ENCODE peak calls at places on chromosomes 4 and X, in six cellular contexts. I is activated T-helper 1 cell treated with anti-CD3 and anti-CD28 coated beads, Interleukin-2, amount 50 U/mL, for 16 hours; P is NCI-H1436; J is HEK293T; O is activated T-cell treated with anti-CD3 and anti-CD28 coated beads, Interleukin-2, amount 50 U/mL, for 72 hours; T is fibroblast of mammary gland. D is an unnamed sample.

GRCh38 chrX:109797311-109797975 is 64.4 kb upstream of the ACSL4 start:
- DNase-seq in I (no peak), P (no peak), J (no peak), O (no peak), T (no peak), D (no peak)

GRCh38 chrX:15150578-15150977 is 119.3 kb downstream of the ASB9 start:
- DNase-seq in I (no peak), P (no peak), J (no peak), O (no peak), T (no peak), D (no peak)

GRCh38 chr4:150960079-150960478 is 55.0 kb downstream of the LRBA start:
- DNase-seq in I (no peak), P (no peak), J (peak; percentile 23), O (no peak), T (peak; percentile 62), D (no peak)

GRCh38 chr4:37685726-37686372 is 327 bp downstream of the RELL1 start:
- DNase-seq in I (peak; percentile 18), P (no peak), J (peak; percentile 13), O (peak; percentile 61), T (no peak), D (peak; percentile 23)

GRCh38 chr4:36024901-36025610 is 219.3 kb downstream of the ARAP2 start:
- DNase-seq in I (no peak), P (no peak), J (no peak), O (no peak), T (no peak), D (no peak)

GRCh38 chrX:9368262-9368661 is 96.6 kb upstream of the TBL1X start:
- DNase-seq in I (no peak), P (no peak), J (no peak), O (no peak), T (no peak), D (no peak)

GRCh38 chrX:46722742-46723568 is 36.0 kb downstream of the SLC9A7 start:
- DNase-seq in I (no peak), P (no peak), J (no peak), O (no peak), T (peak; percentile 35), D (no peak)

GRCh38 chrX:104270916-104271512 is 16.3 kb upstream of the ESX1 start:
- DNase-seq in I (no peak), P (peak; percentile 2), J (peak; percentile 75), O (peak; percentile 33), T (peak; percentile 42), D (peak; percentile 23)

GRCh38 chr4:6502147-6502546 is 29.7 kb upstream of the PPP2R2C start:
- DNase-seq in I (no peak), P (no peak), J (no peak), O (no peak), T (no peak), D (no peak)

GRCh38 chrX:25014366-25014838 is 1.4 kb downstream of the ARX start:
- DNase-seq in I (no peak), P (no peak), J (no peak), O (no peak), T (no peak), D (no peak)

GRCh38 chr4:129218355-129218754 is 122.4 kb downstream of the C4orf33 start:
- DNase-seq in I (no peak), P (peak; percentile 63), J (peak; percentile 36), O (no peak), T (peak; percentile 31), D (no peak)

GRCh38 chrX:115690554-115691216 is 129.7 kb downstream of the PLS3 start:
- DNase-seq in I (no peak), P (peak; percentile 79), J (peak; percentile 74), O (peak; percentile 50), T (peak; percentile 85), D (peak; percentile 35)

GRCh38 chrX:51336584-51336983 is 4.0 kb downstream of the NUDT10 start:
- DNase-seq in I (no peak), P (no peak), J (peak; percentile 52), O (peak; percentile 26), T (peak; percentile 57), D (peak; percentile 16)

GRCh38 chr4:26936284-26937065 is 75.8 kb downstream of the STIM2 start:
- DNase-seq in I (no peak), P (no peak), J (no peak), O (no peak), T (peak; percentile 54), D (no peak)

GRCh38 chrX:36898301-36898700 is 109.9 kb upstream of the FAM47C start:
- DNase-seq in I (no peak), P (no peak), J (peak; percentile 20), O (no peak), T (peak; percentile 7), D (no peak)

GRCh38 chr4:16516796-16517413 is 290.6 kb upstream of the TAPT1 start:
- DNase-seq in I (no peak), P (no peak), J (no peak), O (no peak), T (peak; percentile 80), D (no peak)

GRCh38 chr4:178165909-178166308 is 723.7 kb upstream of the AGA start:
- DNase-seq in I (no peak), P (no peak), J (no peak), O (no peak), T (no peak), D (no peak)

GRCh38 chrX:65874765-65875164 is 165.1 kb downstream of the VSIG4 start:
- DNase-seq in I (no peak), P (no peak), J (no peak), O (no peak), T (no peak), D (no peak)

GRCh38 chr4:76459291-76459723 is 24.3 kb downstream of the SHROOM3 start:
- DNase-seq in I (no peak), P (no peak), J (no peak), O (no peak), T (peak; percentile 5), D (no peak)

GRCh38 chr4:132284910-132285426 is 864.1 kb upstream of the PCDH10 start:
- DNase-seq in I (no peak), P (no peak), J (no peak), O (no peak), T (no peak), D (no peak)

GRCh38 chrX:136667446-136668168 is 19.6 kb downstream of the CD40LG start:
- DNase-seq in I (no peak), P (no peak), J (no peak), O (no peak), T (no peak), D (no peak)

GRCh38 chr4:103193457-103193856 is 4.7 kb downstream of the CENPE start:
- DNase-seq in I (no peak), P (no peak), J (no peak), O (no peak), T (no peak), D (no peak)

GRCh38 chr4:78954048-78954666 is 14.9 kb upstream of the PAQR3 start:
- DNase-seq in I (no peak), P (peak; percentile 43), J (peak; percentile 42), O (no peak), T (peak; percentile 11), D (no peak)

GRCh38 chr4:78545275-78546246 is 6.0 kb upstream of the ANXA3 start:
- DNase-seq in I (no peak), P (no peak), J (no peak), O (no peak), T (peak; percentile 79), D (no peak)

GRCh38 chr4:139641218-139641617 is 24.4 kb upstream of the MGST2 start:
- DNase-seq in I (no peak), P (no peak), J (no peak), O (no peak), T (peak; percentile 77), D (no peak)

GRCh38 chr4:74120086-74120485 is 21.1 kb upstream of the CXCL2 start:
- DNase-seq in I (no peak), P (no peak), J (no peak), O (no peak), T (peak; percentile 68), D (no peak)

GRCh38 chrX:102599950-102600579 is 750 bp downstream of the ARMCX5 start:
- DNase-seq in I (no peak), P (no peak), J (no peak), O (no peak), T (peak; percentile 47), D (no peak)

GRCh38 chrX:145881175-145881867 is 63.7 kb downstream of the SLITRK2 start:
- DNase-seq in I (no peak), P (no peak), J (no peak), O (no peak), T (no peak), D (no peak)

GRCh38 chrX:2430265-2430825 is 70.4 kb downstream of the DHRSX start:
- DNase-seq in I (no peak), P (no peak), J (no peak), O (no peak), T (no peak), D (no peak)

GRCh38 chr4:38150021-38150671 is 189.9 kb downstream of the PTTG2 start:
- DNase-seq in I (no peak), P (no peak), J (no peak), O (no peak), T (peak; percentile 86), D (no peak)

GRCh38 chrX:37785569-37785968 is 5.7 kb downstream of the CYBB start:
- DNase-seq in I (no peak), P (no peak), J (no peak), O (no peak), T (peak; percentile 1), D (no peak)